ENCODE peak calls at places on chromosomes 5 and 9, in four cellular contexts. O is posterior cingulate gyrus, R is type B pancreatic cell, K is caudate nucleus. J is an unnamed sample.

GRCh38 chr9:131657890-131658752 is 81.8 kb downstream of the RAPGEF1 start:
- DNase-seq in O (no peak), K (no peak), R (no peak), J (no peak)

GRCh38 chr5:73917433-73917832 is 291.4 kb downstream of the ARHGEF28 start:
- DNase-seq in O (peak), K (peak), R (no peak), J (no peak)

GRCh38 chr5:176994460-176995121 is 12.0 kb downstream of the UIMC1 start:
- DNase-seq in K (no peak), R (no peak), O (no peak), J (no peak)

GRCh38 chr5:154461531-154461930 is 15.7 kb downstream of the SAP30L start:
- DNase-seq in O (no peak), R (no peak), K (no peak), J (no peak)

GRCh38 chr9:137880160-137880975 is 2.8 kb downstream of the CACNA1B start:
- DNase-seq in K (no peak), O (no peak), R (no peak), J (no peak)

GRCh38 chr5:139956342-139956741 is 86.8 kb downstream of the NRG2 start:
- DNase-seq in O (no peak), R (no peak), K (no peak), J (no peak)

GRCh38 chr5:31755299-31756053 is 116.5 kb downstream of the PDZD2 start:
- DNase-seq in R (no peak), O (no peak), K (no peak), J (no peak)

GRCh38 chr5:177357459-177358332 is at the start of gene RGS14:
- DNase-seq in O (no peak), K (peak), R (no peak), J (no peak)

GRCh38 chr5:14699807-14700400 is 35.4 kb downstream of the OTULIN start:
- DNase-seq in O (no peak), K (no peak), R (no peak), J (no peak)

GRCh38 chr5:148687427-148687826 is 33.1 kb upstream of the HTR4 start:
- DNase-seq in R (no peak), K (no peak), O (no peak), J (no peak)

GRCh38 chr5:33230467-33231078 is 210.2 kb upstream of the TARS1 start:
- DNase-seq in R (no peak), K (no peak), O (no peak), J (no peak)

GRCh38 chr9:95425910-95426551 is 90.7 kb downstream of the PTCH1 start:
- DNase-seq in O (no peak), R (no peak), K (no peak), J (no peak)

GRCh38 chr9:87827341-87827740 is 55.3 kb upstream of the SPATA31E1 start:
- DNase-seq in K (no peak), R (no peak), O (no peak), J (no peak)

GRCh38 chr5:38921174-38921573 is 75.4 kb downstream of the OSMR start:
- DNase-seq in R (no peak), K (no peak), O (no peak), J (no peak)

GRCh38 chr5:130992095-130992494 is 173.0 kb downstream of the HINT1 start:
- DNase-seq in R (no peak), K (no peak), O (no peak), J (no peak)

GRCh38 chr5:34978681-34979080 is 49.3 kb downstream of the DNAJC21 start:
- DNase-seq in O (no peak), R (no peak), K (no peak), J (no peak)

GRCh38 chr5:33675958-33676464 is 215.8 kb downstream of the ADAMTS12 start:
- DNase-seq in K (no peak), O (no peak), R (no peak), J (no peak)

GRCh38 chr5:149325166-149325735 is 20.0 kb upstream of the GRPEL2 start:
- DNase-seq in R (no peak), K (no peak), O (no peak), J (no peak)

GRCh38 chr9:87686520-87687090 is 39.3 kb upstream of the CTSL start:
- DNase-seq in O (no peak), R (peak), K (no peak), J (no peak)

J was measured in mesothelial cell of epicardium.